ENCODE peak calls at places on chromosomes 6 and 20, in seven cellular contexts. H, Z, G, S, W, F and N are unnamed samples.

GRCh38 chr6:34774967-34775366 is 16.9 kb upstream of the BLTP3A start:
- DNase-seq in H (no peak), Z (no peak), G (no peak), S (no peak), W (no peak), F (no peak), N (no peak)

GRCh38 chr20:37994512-37994911 is 38.7 kb downstream of the TTI1 start:
- DNase-seq in H (no peak), Z (no peak), G (no peak), S (no peak), W (peak; percentile 91), F (no peak), N (no peak)

GRCh38 chr6:166499350-166500163 is 86.9 kb downstream of the RAMACL start:
- DNase-seq in H (no peak), Z (no peak), G (no peak), S (no peak), W (no peak), F (no peak), N (no peak)

GRCh38 chr6:109252261-109253041 is 129.8 kb downstream of the CD164 start:
- DNase-seq in H (no peak), Z (no peak), G (no peak), S (no peak), W (no peak), F (no peak), N (no peak)

GRCh38 chr20:17643531-17644188 is 38.4 kb downstream of the RRBP1 start:
- DNase-seq in H (no peak), Z (no peak), G (no peak), S (no peak), W (no peak), F (no peak), N (no peak)

GRCh38 chr6:109869398-109870165 is 108.5 kb upstream of the GPR6 start:
- DNase-seq in H (no peak), Z (peak; percentile 64), G (no peak), S (no peak), W (no peak), F (no peak), N (no peak)

GRCh38 chr6:21739838-21740237 is 146.3 kb downstream of the SOX4 start:
- DNase-seq in H (no peak), Z (no peak), G (no peak), S (no peak), W (no peak), F (no peak), N (peak; percentile 74)

GRCh38 chr20:4370856-4371255 is 350.9 kb upstream of the PRND start:
- DNase-seq in H (no peak), Z (no peak), G (no peak), S (no peak), W (no peak), F (no peak), N (no peak)

GRCh38 chr6:11229267-11230043 is 3.0 kb downstream of the NEDD9 start:
- DNase-seq in H (no peak), Z (no peak), G (no peak), S (no peak), W (peak; percentile 80), F (no peak), N (peak; percentile 84)